ENCODE peak calls at places on chromosomes 4 and X, in six cellular contexts. R, F, L, I, W and E are unnamed samples.
A peak's percentile ranks its signal among the peaks of the same experiment; 100 is the strongest.

GRCh38 chrX:40922307-40922706 is 162.9 kb upstream of the USP9X start:
- DNase-seq in R (no peak), F (no peak), L (no peak), I (no peak), W (no peak), E (no peak)

GRCh38 chrX:80556148-80556547 is 135.9 kb downstream of the TENT5D start:
- DNase-seq in R (no peak), F (no peak), L (no peak), I (no peak), W (no peak), E (no peak)

GRCh38 chrX:72202792-72203401 is 21.3 kb downstream of the PIN4 start:
- DNase-seq in R (no peak), F (no peak), L (no peak), I (no peak), W (no peak), E (no peak)

GRCh38 chr4:10808591-10808990 is 124.0 kb upstream of the CLNK start:
- DNase-seq in R (no peak), F (no peak), L (peak; percentile 2), I (no peak), W (no peak), E (peak; percentile 31)

GRCh38 chrX:16516473-16516872 is 133.5 kb upstream of the S100G start:
- DNase-seq in R (no peak), F (no peak), L (no peak), I (no peak), W (no peak), E (no peak)

GRCh38 chr4:176792348-176793059 is at the start of gene VEGFC:
- DNase-seq in R (no peak), F (no peak), L (no peak), I (peak; percentile 65), W (no peak), E (peak; percentile 44)

GRCh38 chr4:52263612-52264011 is 212.5 kb downstream of the SPATA18 start:
- DNase-seq in R (no peak), F (no peak), L (no peak), I (no peak), W (no peak), E (no peak)

GRCh38 chrX:124033821-124034220 is 72.3 kb downstream of the STAG2 start:
- DNase-seq in R (no peak), F (no peak), L (no peak), I (no peak), W (no peak), E (no peak)

GRCh38 chrX:72306851-72307645 is 1.3 kb upstream of the CITED1 start:
- DNase-seq in R (peak; percentile 1), F (peak; percentile 22), L (no peak), I (peak; percentile 44), W (no peak), E (peak; percentile 48)